ENCODE peak calls at places on chromosomes 12 and 14, in four cellular contexts. D is omental fat pad, B is AG10803, W is AG08395. Z is an unnamed sample.

GRCh38 chr12:119363490-119363889 is 29.0 kb downstream of the CCDC60 start:
- DNase-seq in D (no peak), W (no peak), B (no peak), Z (no peak)

GRCh38 chr14:86777950-86778602 is 1214.9 kb downstream of the GALC start:
- DNase-seq in B (peak), D (no peak), W (peak), Z (no peak)

GRCh38 chr14:21106191-21106505 is 5.3 kb downstream of the TMEM253 start:
- DNase-seq in D (no peak), W (no peak), B (peak), Z (no peak)

GRCh38 chr14:65718629-65719028 is 306.1 kb downstream of the FUT8 start:
- DNase-seq in B (no peak), W (no peak), D (no peak), Z (no peak)

GRCh38 chr12:7143564-7143963 is 13.4 kb downstream of the CLSTN3 start:
- DNase-seq in W (no peak), D (no peak), B (no peak), Z (no peak)

GRCh38 chr12:56980268-56980667 is 22.9 kb upstream of the RDH16 start:
- DNase-seq in B (no peak), W (no peak), D (no peak), Z (no peak)

GRCh38 chr12:6824962-6825381 is 3.2 kb upstream of the P3H3 start:
- DNase-seq in W (peak), D (no peak), B (peak), Z (no peak)

GRCh38 chr12:79326225-79326624 is 364.5 kb downstream of the PAWR start:
- DNase-seq in W (no peak), D (no peak), B (no peak), Z (no peak)

GRCh38 chr14:34931206-34931605 is 51.6 kb upstream of the SRP54 start:
- DNase-seq in W (no peak), D (no peak), B (no peak), Z (no peak)

GRCh38 chr14:51293149-51293925 is 53.3 kb downstream of the TMX1 start:
- DNase-seq in D (peak), W (peak), B (peak), Z (no peak)

Z was measured in thoracic aorta.